ENCODE peak calls at places on chromosome 15, in seven cellular contexts. C, Y, Q, M, A, V and D are unnamed samples.
A peak's percentile ranks its signal among the peaks of the same experiment; 100 is the strongest.

GRCh38 chr15:60408438-60409105 is 10.8 kb upstream of the ANXA2 start:
- DNase-seq in V (no peak), Y (no peak), C (no peak), A (no peak), Q (peak; percentile 92), M (no peak), D (no peak)

GRCh38 chr15:98077186-98077585 is 116.7 kb downstream of the ARRDC4 start:
- DNase-seq in V (no peak), Q (peak; percentile 81), C (no peak), Y (no peak), M (no peak), A (no peak), D (no peak)

GRCh38 chr15:58724471-58724870 is 25.0 kb downstream of the ADAM10 start:
- DNase-seq in Y (no peak), M (no peak), Q (peak; percentile 44), V (no peak), A (no peak), C (no peak), D (no peak)

GRCh38 chr15:67372563-67372962 is 118.0 kb downstream of the IQCH start:
- DNase-seq in Q (no peak), M (no peak), A (no peak), C (no peak), V (no peak), Y (no peak), D (no peak)

GRCh38 chr15:99564221-99565030 is 1.4 kb upstream of the MEF2A start:
- DNase-seq in V (no peak), Q (peak; percentile 52), C (no peak), M (peak; percentile 24), A (no peak), Y (peak; percentile 18), D (no peak)

GRCh38 chr15:75152382-75153079 is 49.2 kb upstream of the C15orf39 start:
- DNase-seq in C (no peak), Y (no peak), Q (no peak), A (no peak), V (no peak), M (no peak), D (no peak)

GRCh38 chr15:35540885-35541284 is 5.1 kb downstream of the DPH6 start:
- DNase-seq in C (no peak), V (no peak), Y (no peak), Q (peak; percentile 85), A (no peak), M (no peak), D (no peak)

GRCh38 chr15:51796777-51797474 is 32.5 kb upstream of the TMOD3 start:
- DNase-seq in A (no peak), Y (peak; percentile 19), Q (peak; percentile 22), V (no peak), M (no peak), C (no peak), D (no peak)

GRCh38 chr15:28019594-28020320 is 79.4 kb downstream of the OCA2 start:
- DNase-seq in Q (no peak), A (no peak), C (no peak), M (no peak), V (no peak), Y (no peak), D (peak; percentile 8)

GRCh38 chr15:51884517-51885236 is 55.2 kb downstream of the TMOD3 start:
- DNase-seq in M (no peak), A (no peak), Y (no peak), V (no peak), C (no peak), Q (peak; percentile 81), D (no peak)

GRCh38 chr15:49620174-49620573 is 444 bp downstream of the FAM227B start:
- DNase-seq in C (no peak), A (no peak), M (no peak), Y (no peak), Q (peak; percentile 69), V (peak; percentile 24), D (no peak)

GRCh38 chr15:70528270-70528706 is 235.1 kb downstream of the UACA start:
- DNase-seq in M (no peak), V (no peak), Y (peak; percentile 21), A (peak; percentile 34), Q (peak; percentile 24), C (no peak), D (no peak)

GRCh38 chr15:65085207-65085753 is 8.7 kb downstream of the KBTBD13 start:
- DNase-seq in A (no peak), V (no peak), M (no peak), C (no peak), Q (no peak), Y (no peak), D (no peak)